ENCODE peak calls at places on chromosomes 4 and X, in seven cellular contexts. J is H1, I is K562, Y is HepG2, E is SK-N-SH, W is GM12878, X is T47D. A is an unnamed sample.

GRCh38 chr4:38078590-38079381 is 118.6 kb downstream of the PTTG2 start:
- DNase-seq in W (no peak), X (no peak), Y (peak), E (no peak), I (no peak), J (no peak), A (no peak)

GRCh38 chr4:101355767-101356702 is 8.7 kb upstream of the PPP3CA start:
- DNase-seq in E (no peak), X (no peak), I (no peak), J (no peak), W (no peak), Y (peak), A (peak)

GRCh38 chr4:147526272-147526654 is 45.4 kb downstream of the EDNRA start:
- DNase-seq in Y (no peak), J (no peak), W (no peak), X (no peak), E (no peak), I (no peak), A (no peak)

GRCh38 chr4:186936496-186937375 is 213.1 kb upstream of the FAT1 start:
- DNase-seq in J (no peak), Y (peak), X (peak), W (no peak), I (no peak), E (no peak), A (peak)

GRCh38 chr4:4852591-4853362 is 6.7 kb upstream of the MSX1 start:
- DNase-seq in W (no peak), I (peak), Y (no peak), J (peak), X (no peak), E (peak), A (no peak)

GRCh38 chr4:183532823-183533222 is 28.0 kb downstream of the ING2 start:
- DNase-seq in E (no peak), Y (no peak), I (no peak), J (no peak), W (no peak), X (no peak), A (no peak)

GRCh38 chr4:4637710-4638109 is 95.9 kb upstream of the STX18 start:
- DNase-seq in E (no peak), I (no peak), W (peak), Y (no peak), X (no peak), J (no peak), A (peak)

GRCh38 chrX:130575831-130576404 is 174.1 kb downstream of the RBMX2 start:
- DNase-seq in W (no peak), E (peak), X (peak), Y (peak), J (peak), I (peak), A (peak)

GRCh38 chrX:107721318-107721717 is 54.3 kb downstream of the TSC22D3 start:
- DNase-seq in I (no peak), W (no peak), J (no peak), Y (no peak), E (no peak), X (no peak), A (no peak)

GRCh38 chrX:15856580-15856979 is 2.0 kb upstream of the AP1S2 start:
- DNase-seq in J (no peak), Y (no peak), X (no peak), W (no peak), E (no peak), I (no peak), A (no peak)

GRCh38 chr4:157245351-157245750 is 24.8 kb downstream of the GRIA2 start:
- DNase-seq in X (no peak), J (no peak), E (no peak), W (no peak), Y (no peak), I (no peak), A (no peak)

GRCh38 chr4:1711055-1711905 is 839 bp downstream of the SLBP start:
- DNase-seq in J (no peak), Y (no peak), W (no peak), X (peak), I (peak), E (no peak), A (no peak)

GRCh38 chrX:150854856-150855255 is 43.6 kb downstream of the CD99L2 start:
- DNase-seq in E (no peak), W (no peak), J (no peak), Y (no peak), X (no peak), I (no peak), A (no peak)

GRCh38 chr4:82076809-82077208 is 297.0 kb downstream of the HNRNPD start:
- DNase-seq in I (no peak), J (no peak), Y (no peak), E (no peak), X (no peak), W (no peak), A (no peak)

GRCh38 chr4:164097119-164097518 is 602.6 kb downstream of the TMA16 start:
- DNase-seq in J (no peak), Y (no peak), I (no peak), E (no peak), W (no peak), X (no peak), A (no peak)

GRCh38 chr4:94974773-94975172 is 217.0 kb downstream of the BMPR1B start:
- DNase-seq in X (no peak), W (no peak), E (no peak), Y (no peak), J (no peak), I (no peak), A (no peak)

GRCh38 chr4:56102581-56102980 is 153.8 kb downstream of the CEP135 start:
- DNase-seq in W (no peak), Y (no peak), E (no peak), I (no peak), X (no peak), J (no peak), A (no peak)

GRCh38 chr4:185564355-185564754 is 29.0 kb upstream of the PDLIM3 start:
- DNase-seq in I (no peak), W (no peak), E (no peak), X (no peak), J (no peak), Y (no peak), A (no peak)

GRCh38 chr4:88616275-88616996 is 24.2 kb downstream of the HERC3 start:
- DNase-seq in E (no peak), I (no peak), Y (no peak), W (no peak), J (no peak), X (peak), A (no peak)

GRCh38 chrX:18565727-18566126 is 106.2 kb downstream of the RS1 start:
- DNase-seq in I (no peak), Y (no peak), W (no peak), X (no peak), J (no peak), E (no peak), A (no peak)

GRCh38 chr4:25552580-25553271 is 102.9 kb upstream of the SLC34A2 start:
- DNase-seq in W (no peak), J (no peak), I (no peak), E (no peak), Y (no peak), X (peak), A (no peak)

GRCh38 chr4:94349193-94349592 is 6.6 kb upstream of the HPGDS start:
- DNase-seq in E (no peak), W (no peak), I (no peak), J (no peak), Y (no peak), X (no peak), A (no peak)

GRCh38 chr4:174531486-174531885 is 9.2 kb upstream of the HPGD start:
- DNase-seq in E (no peak), X (no peak), I (no peak), Y (no peak), W (no peak), J (no peak), A (no peak)

GRCh38 chr4:5143306-5143861 is 92.1 kb downstream of the STK32B start:
- DNase-seq in E (no peak), W (no peak), X (no peak), J (no peak), Y (no peak), I (no peak), A (no peak)

GRCh38 chr4:67871867-67872266 is 11.9 kb downstream of the TMPRSS11D start:
- DNase-seq in J (no peak), E (peak), W (no peak), I (peak), X (peak), Y (peak), A (peak)

GRCh38 chr4:24511371-24512063 is 72.8 kb downstream of the DHX15 start:
- DNase-seq in X (no peak), W (no peak), Y (no peak), I (no peak), J (no peak), E (no peak), A (no peak)

GRCh38 chrX:15985937-15986336 is 131.3 kb upstream of the AP1S2 start:
- DNase-seq in I (peak), E (no peak), W (no peak), Y (no peak), X (no peak), J (no peak), A (no peak)

GRCh38 chr4:11505225-11505971 is 76.7 kb upstream of the HS3ST1 start:
- DNase-seq in Y (no peak), J (no peak), X (no peak), W (no peak), I (no peak), E (no peak), A (peak)

GRCh38 chr4:132504438-132504837 is 644.7 kb upstream of the PCDH10 start:
- DNase-seq in W (no peak), J (no peak), Y (no peak), I (no peak), E (no peak), X (no peak), A (no peak)

GRCh38 chr4:168484626-168485025 is 4.3 kb upstream of the DDX60L start:
- DNase-seq in Y (no peak), X (no peak), I (no peak), W (no peak), J (no peak), E (no peak), A (no peak)

GRCh38 chr4:169015237-169015636 is 5.2 kb upstream of the CBR4 start:
- DNase-seq in J (no peak), W (no peak), E (no peak), X (peak), Y (no peak), I (no peak), A (no peak)

GRCh38 chr4:986949-987688 is at the start of gene IDUA:
- DNase-seq in E (peak), X (peak), J (peak), W (no peak), Y (peak), I (peak), A (peak)

GRCh38 chrX:72297953-72298730 is 7.6 kb downstream of the CITED1 start:
- DNase-seq in J (no peak), Y (peak), X (no peak), E (peak), I (peak), W (no peak), A (no peak)

GRCh38 chrX:119943185-119943988 is at the start of gene NKAP:
- DNase-seq in J (peak), X (peak), I (peak), Y (peak), E (peak), W (peak), A (peak)

GRCh38 chr4:54004463-54004862 is 59.9 kb downstream of the CHIC2 start:
- DNase-seq in I (no peak), E (no peak), X (no peak), J (no peak), W (no peak), Y (peak), A (no peak)

GRCh38 chr4:151152033-151152432 is 52.6 kb downstream of the RPS3A start:
- DNase-seq in Y (no peak), W (no peak), X (no peak), I (peak), J (no peak), E (no peak), A (no peak)

GRCh38 chr4:3317011-3317655 is 24.3 kb downstream of the RGS12 start:
- DNase-seq in E (no peak), J (no peak), Y (no peak), W (no peak), I (no peak), X (no peak), A (no peak)

GRCh38 chr4:40367451-40367850 is 32.3 kb downstream of the CHRNA9 start:
- DNase-seq in E (no peak), Y (peak), J (no peak), X (peak), W (no peak), I (no peak), A (no peak)

GRCh38 chr4:94208268-94208667 is 603 bp downstream of the SMARCAD1 start:
- DNase-seq in X (no peak), Y (no peak), I (peak), E (peak), W (no peak), J (no peak), A (no peak)

GRCh38 chr4:140130677-140131076 is 23.3 kb downstream of the MAML3 start:
- DNase-seq in E (no peak), J (no peak), Y (no peak), W (no peak), I (no peak), X (no peak), A (peak)

GRCh38 chr4:74621616-74622015 is 172.7 kb downstream of the BTC start:
- DNase-seq in X (no peak), J (no peak), W (no peak), E (no peak), I (no peak), Y (no peak), A (no peak)

GRCh38 chr4:74625981-74626380 is 168.3 kb downstream of the BTC start:
- DNase-seq in X (no peak), Y (no peak), I (no peak), E (no peak), W (no peak), J (no peak), A (no peak)

GRCh38 chr4:74623041-74623440 is 171.3 kb downstream of the BTC start:
- DNase-seq in X (peak), W (no peak), I (peak), E (peak), J (no peak), Y (peak), A (peak)

GRCh38 chr4:74627093-74627492 is 167.2 kb downstream of the BTC start:
- DNase-seq in J (no peak), X (no peak), E (no peak), Y (no peak), I (no peak), W (no peak), A (no peak)

GRCh38 chr4:74624351-74625151 is 169.8 kb downstream of the BTC start:
- DNase-seq in E (no peak), X (peak), I (peak), J (no peak), W (no peak), Y (peak), A (peak)
- TF ChIP-seq JUND in E (peak), X (no peak), I (peak), J (no peak), W (no peak), Y (no peak), A (no peak)

DNA sequence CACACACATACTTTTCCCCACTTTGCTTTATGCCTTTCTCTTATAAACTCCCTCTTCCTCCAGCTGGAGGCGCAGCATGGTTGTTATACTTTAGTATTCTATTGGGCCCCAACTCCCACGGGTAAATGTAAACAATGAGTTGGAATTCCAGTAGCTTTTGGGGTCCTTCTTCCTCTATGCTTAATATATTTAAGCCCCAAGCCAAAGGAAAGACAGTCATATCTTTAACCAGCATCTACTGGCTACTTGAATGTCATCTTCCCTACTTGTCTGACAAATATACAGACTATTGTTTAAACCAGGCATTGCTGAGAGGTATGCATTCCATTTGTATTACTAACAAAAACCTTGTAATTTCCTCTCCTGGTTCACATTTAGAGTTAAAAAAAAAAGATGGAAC is 72.9 kb downstream of the WDR19 start:
- DNase-seq in I (peak), J (no peak), W (no peak), Y (peak), E (no peak), X (peak), A (no peak)
- TF ChIP-seq JUND in I (no peak), J (no peak), W (no peak), Y (no peak), E (peak), X (no peak), A (no peak)

DNA sequence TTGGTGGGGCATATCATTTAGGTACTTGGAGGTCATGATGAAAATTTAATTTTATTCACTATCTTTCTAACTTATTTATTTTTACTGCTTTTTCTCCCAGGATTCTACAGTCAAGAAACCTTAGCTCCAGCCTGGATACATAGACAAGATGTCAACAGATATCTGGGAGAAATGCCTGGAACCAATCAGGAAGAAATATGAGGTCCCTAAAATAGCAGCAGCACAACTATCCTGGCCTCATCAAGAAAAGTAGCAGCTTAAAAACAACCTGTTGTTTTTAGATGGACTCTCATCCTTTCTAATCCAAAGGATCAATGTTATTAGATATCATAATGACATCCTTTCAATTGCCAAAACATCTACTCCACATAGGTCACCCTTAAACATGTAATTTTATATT is 54.5 kb downstream of the MAOB start:
- DNase-seq in X (no peak), I (no peak), Y (no peak), J (no peak), E (no peak), W (no peak), A (no peak)
- TF ChIP-seq JUND in X (no peak), I (no peak), Y (no peak), J (no peak), E (no peak), W (no peak), A (no peak)

DNA sequence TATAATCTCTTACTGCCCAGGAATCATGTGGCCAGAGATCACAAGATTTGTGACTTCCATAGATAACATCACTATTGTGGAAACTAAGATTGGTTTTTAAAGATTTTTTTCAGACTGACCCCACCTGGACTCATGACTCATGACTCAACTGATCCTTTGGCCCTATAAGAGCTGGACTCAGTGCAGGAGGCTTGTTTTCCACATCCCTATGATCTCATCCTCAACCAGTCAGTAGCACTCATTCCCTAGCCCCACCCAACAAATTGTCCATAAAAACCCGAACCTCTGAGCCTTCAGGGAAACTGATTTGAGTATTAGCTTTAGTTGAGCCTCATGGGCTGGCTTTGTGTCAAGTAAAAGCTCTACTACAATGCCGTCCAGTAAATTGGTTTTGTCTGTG is 7.9 kb upstream of the NOCT start:
- DNase-seq in I (no peak), J (no peak), X (no peak), W (no peak), E (no peak), Y (no peak), A (no peak)
- TF ChIP-seq JUND in I (peak), J (no peak), X (no peak), W (no peak), E (no peak), Y (no peak), A (no peak)

GRCh38 chr4:21469438-21470032 is 479.0 kb downstream of the KCNIP4 start:
- DNase-seq in X (peak), W (no peak), Y (peak), I (no peak), J (no peak), E (peak), A (no peak)
- TF ChIP-seq JUND in X (no peak), W (no peak), Y (no peak), I (no peak), J (no peak), E (no peak), A (no peak)

A was measured in HCT116.